ENCODE peak calls at places on chromosomes 11 and 22, in five cellular contexts. W is cardiac fibroblast, C is choroid plexus epithelial cell, H is SK-MEL-5, M is NCI-H1092. V is an unnamed sample.
A peak's percentile ranks its signal among the peaks of the same experiment; 100 is the strongest.

GRCh38 chr11:115168229-115168671 is 336.0 kb downstream of the CADM1 start:
- DNase-seq in H (no peak), W (no peak), C (no peak), M (no peak), V (no peak)

GRCh38 chr11:96242191-96242845 is 100.7 kb downstream of the MAML2 start:
- DNase-seq in H (no peak), W (peak; percentile 71), M (no peak), C (peak; percentile 62), V (no peak)

GRCh38 chr11:64078294-64078693 is 42.6 kb downstream of the FLRT1 start:
- DNase-seq in M (peak; percentile 89), C (no peak), W (no peak), H (no peak), V (no peak)

GRCh38 chr22:30694171-30694637 is 470 bp upstream of the OSBP2 start:
- DNase-seq in H (peak; percentile 13), C (no peak), M (peak; percentile 62), W (peak; percentile 25), V (no peak)

GRCh38 chr11:62923634-62924411 is 2.7 kb upstream of the CHRM1 start:
- DNase-seq in H (no peak), M (no peak), C (no peak), W (no peak), V (no peak)

GRCh38 chr22:25083414-25084166 is 116.1 kb upstream of the CRYBB3 start:
- DNase-seq in W (no peak), H (peak; percentile 82), C (no peak), M (peak; percentile 22), V (no peak)

GRCh38 chr11:72389116-72389515 is 45.2 kb downstream of the CLPB start:
- DNase-seq in W (no peak), H (no peak), M (no peak), C (no peak), V (no peak)

GRCh38 chr11:28049338-28050216 is 58.4 kb downstream of the KIF18A start:
- DNase-seq in C (peak; percentile 22), H (peak; percentile 32), M (no peak), W (peak; percentile 6), V (peak; percentile 66)

GRCh38 chr11:92852946-92853345 is 116.5 kb upstream of the MTNR1B start:
- DNase-seq in C (no peak), M (peak; percentile 32), H (no peak), W (no peak), V (no peak)

GRCh38 chr22:35995345-35995744 is 33.3 kb downstream of the RBFOX2 start:
- DNase-seq in W (no peak), C (peak; percentile 47), M (no peak), H (no peak), V (no peak)

GRCh38 chr22:46958191-46958590 is 195.7 kb downstream of the TBC1D22A start:
- DNase-seq in H (no peak), C (no peak), M (no peak), W (no peak), V (no peak)

GRCh38 chr11:24755260-24755839 is 258.5 kb downstream of the LUZP2 start:
- DNase-seq in C (no peak), W (no peak), H (no peak), M (no peak), V (no peak)

GRCh38 chr11:122032317-122032716 is 83.7 kb downstream of the BLID start:
- DNase-seq in C (no peak), H (no peak), M (no peak), W (peak; percentile 75), V (peak; percentile 56)

GRCh38 chr11:70763606-70764005 is 365.3 kb downstream of the CTTN start:
- DNase-seq in C (no peak), H (no peak), W (no peak), M (no peak), V (peak; percentile 6)

GRCh38 chr22:17780116-17780740 is 6.0 kb upstream of the BID start:
- DNase-seq in C (peak; percentile 52), H (no peak), W (no peak), M (no peak), V (no peak)

GRCh38 chr22:37231406-37232139 is 12.5 kb downstream of the RAC2 start:
- DNase-seq in M (no peak), C (no peak), H (no peak), W (no peak), V (no peak)

GRCh38 chr11:69916806-69917387 is 97.7 kb upstream of the FGF3 start:
- DNase-seq in M (no peak), C (no peak), W (no peak), H (no peak), V (no peak)

GRCh38 chr11:32391479-32391878 is 43.9 kb downstream of the WT1 start:
- DNase-seq in M (no peak), C (no peak), H (no peak), W (no peak), V (no peak)